ENCODE peak calls at places on chromosome 18, in six cellular contexts. T, C, E, V, F and Q are unnamed samples.

GRCh38 chr18:35111086-35111485 is 69.9 kb downstream of the MAPRE2 start:
- DNase-seq in V (no peak), T (no peak), C (no peak), E (no peak), F (no peak), Q (no peak)

GRCh38 chr18:75124967-75125358 is 84.0 kb downstream of the PTGR3 start:
- DNase-seq in V (no peak), E (no peak), T (no peak), F (no peak), C (no peak), Q (no peak)

GRCh38 chr18:23077493-23078256 is 57.6 kb upstream of the CABLES1 start:
- DNase-seq in C (peak), T (no peak), F (no peak), V (no peak), E (no peak), Q (no peak)

GRCh38 chr18:8526316-8526715 is 82.9 kb upstream of the RAB12 start:
- DNase-seq in C (no peak), F (no peak), V (no peak), E (no peak), T (no peak), Q (no peak)

GRCh38 chr18:77066689-77067088 is 65.9 kb downstream of the MBP start:
- DNase-seq in E (no peak), V (no peak), F (no peak), C (no peak), T (no peak), Q (no peak)

GRCh38 chr18:53817976-53818950 is 406.2 kb downstream of the MBD2 start:
- DNase-seq in E (no peak), T (no peak), C (no peak), F (no peak), V (no peak), Q (no peak)

GRCh38 chr18:54269924-54270844 is 867 bp downstream of the POLI start:
- DNase-seq in E (peak), T (peak), C (peak), V (peak), F (no peak), Q (no peak)

GRCh38 chr18:48441405-48441881 is 32.3 kb upstream of the ZBTB7C start:
- DNase-seq in T (no peak), V (peak), E (no peak), C (no peak), F (peak), Q (no peak)

GRCh38 chr18:79411614-79412526 is 16.1 kb downstream of the NFATC1 start:
- DNase-seq in T (no peak), E (no peak), F (no peak), V (no peak), C (no peak), Q (no peak)

GRCh38 chr18:23825978-23826405 is 136.7 kb downstream of the LAMA3 start:
- DNase-seq in C (no peak), E (no peak), T (peak), F (peak), V (peak), Q (no peak)

GRCh38 chr18:7678801-7679200 is 111.7 kb downstream of the PTPRM start:
- DNase-seq in F (no peak), C (no peak), E (no peak), T (no peak), V (no peak), Q (no peak)

GRCh38 chr18:7876354-7876753 is 309.2 kb downstream of the PTPRM start:
- DNase-seq in T (no peak), C (no peak), F (no peak), V (no peak), E (no peak), Q (no peak)

GRCh38 chr18:36297419-36298112 is at the start of gene FHOD3:
- DNase-seq in C (peak), E (peak), T (peak), F (peak), V (peak), Q (peak)

GRCh38 chr18:22302152-22302551 is 115.6 kb downstream of the CTAGE1 start:
- DNase-seq in F (no peak), V (no peak), T (no peak), E (no peak), C (no peak), Q (no peak)

GRCh38 chr18:56532176-56532840 is 106.1 kb downstream of the TXNL1 start:
- DNase-seq in E (no peak), F (no peak), T (peak), C (no peak), V (no peak), Q (no peak)

GRCh38 chr18:78782951-78783563 is 196.6 kb upstream of the SALL3 start:
- DNase-seq in V (no peak), F (no peak), E (no peak), C (no peak), T (no peak), Q (no peak)

GRCh38 chr18:77208969-77209368 is 40.7 kb upstream of the GALR1 start:
- DNase-seq in C (peak), T (peak), F (peak), V (peak), E (no peak), Q (peak)

GRCh38 chr18:76459687-76460350 is 35.2 kb downstream of the ZNF516 start:
- DNase-seq in T (peak), E (no peak), F (no peak), V (peak), C (peak), Q (peak)

GRCh38 chr18:67199993-67200617 is 316.4 kb downstream of the DSEL start:
- DNase-seq in F (no peak), E (peak), V (no peak), C (no peak), T (peak), Q (peak)

GRCh38 chr18:23838801-23839366 is 149.6 kb downstream of the LAMA3 start:
- DNase-seq in E (no peak), F (no peak), V (no peak), C (no peak), T (peak), Q (peak)

GRCh38 chr18:46220116-46220515 is 115.9 kb downstream of the HAUS1 start:
- DNase-seq in T (peak), F (no peak), E (no peak), C (no peak), V (no peak), Q (peak)

GRCh38 chr18:5303636-5304035 is 8.1 kb upstream of the ZBTB14 start:
- DNase-seq in V (no peak), E (no peak), F (no peak), T (no peak), C (no peak), Q (no peak)

GRCh38 chr18:59662008-59662701 is 35.1 kb downstream of the CCBE1 start:
- DNase-seq in F (no peak), T (peak), V (no peak), E (no peak), C (peak), Q (peak)

GRCh38 chr18:76432970-76433767 is 61.9 kb downstream of the ZNF516 start:
- DNase-seq in C (no peak), V (peak), F (no peak), T (no peak), E (no peak), Q (no peak)

GRCh38 chr18:45621068-45621511 is 5.8 kb downstream of the SLC14A2 start:
- DNase-seq in E (peak), V (peak), F (peak), T (no peak), C (peak), Q (peak)

GRCh38 chr18:55462652-55463051 is 125.3 kb downstream of the TCF4 start:
- DNase-seq in E (no peak), C (no peak), V (no peak), T (no peak), F (no peak), Q (no peak)

GRCh38 chr18:28767781-28768211 is 590.9 kb upstream of the CDH2 start:
- DNase-seq in V (no peak), T (peak), F (no peak), E (no peak), C (no peak), Q (peak)

GRCh38 chr18:78549971-78550370 is 429.6 kb upstream of the SALL3 start:
- DNase-seq in C (no peak), V (no peak), T (no peak), F (no peak), E (no peak), Q (no peak)

GRCh38 chr18:1047406-1047805 is 142.7 kb downstream of the ADCYAP1 start:
- DNase-seq in V (no peak), E (no peak), C (no peak), T (peak), F (no peak), Q (no peak)

GRCh38 chr18:50987261-50987660 is 19.4 kb downstream of the ELAC1 start:
- DNase-seq in T (no peak), F (no peak), E (no peak), V (no peak), C (no peak), Q (no peak)

GRCh38 chr18:26454616-26455015 is 93.7 kb downstream of the KCTD1 start:
- DNase-seq in V (no peak), E (no peak), F (no peak), C (no peak), T (no peak), Q (no peak)

GRCh38 chr18:48844271-48844670 is 106.5 kb downstream of the SMAD7 start:
- DNase-seq in T (no peak), V (no peak), F (no peak), C (no peak), E (no peak), Q (no peak)

GRCh38 chr18:45255142-45255890 is 360.0 kb upstream of the SLC14A2 start:
- DNase-seq in E (peak), F (no peak), T (peak), V (no peak), C (peak), Q (peak)

GRCh38 chr18:39424261-39424660 is 1858.7 kb upstream of the CELF4 start:
- DNase-seq in V (no peak), C (no peak), E (no peak), F (no peak), T (no peak), Q (no peak)

GRCh38 chr18:27717816-27718215 is 459.1 kb downstream of the CDH2 start:
- DNase-seq in F (no peak), C (no peak), V (no peak), E (no peak), T (peak), Q (no peak)

GRCh38 chr18:55018602-55019001 is 59.3 kb upstream of the CCDC68 start:
- DNase-seq in C (no peak), V (no peak), T (peak), E (no peak), F (no peak), Q (peak)

GRCh38 chr18:65352183-65352582 is 398.6 kb upstream of the CDH7 start:
- DNase-seq in T (no peak), F (no peak), C (no peak), E (no peak), V (no peak), Q (no peak)

GRCh38 chr18:77205769-77206168 is 43.9 kb upstream of the GALR1 start:
- DNase-seq in E (no peak), C (no peak), V (no peak), F (no peak), T (no peak), Q (no peak)

GRCh38 chr18:12990977-12991838 is at the start of gene CEP192:
- DNase-seq in E (peak), V (peak), F (peak), T (peak), C (peak), Q (peak)
- TF ChIP-seq CTCF in E (peak), V (no peak), F (no peak), T (no peak), C (no peak), Q (no peak)

GRCh38 chr18:9658111-9658641 is 43.8 kb upstream of the PPP4R1 start:
- DNase-seq in E (no peak), F (no peak), C (peak), T (no peak), V (no peak), Q (peak)

GRCh38 chr18:9648431-9649163 is 34.2 kb upstream of the PPP4R1 start:
- DNase-seq in C (no peak), E (no peak), F (no peak), V (no peak), T (no peak), Q (peak)

GRCh38 chr18:9647496-9648323 is 33.4 kb upstream of the PPP4R1 start:
- DNase-seq in F (no peak), E (no peak), T (no peak), C (peak), V (no peak), Q (no peak)

GRCh38 chr18:9649164-9649540 is 34.8 kb upstream of the PPP4R1 start:
- DNase-seq in V (no peak), E (no peak), F (no peak), T (peak), C (no peak), Q (no peak)

GRCh38 chr18:9653390-9653789 is 39.0 kb upstream of the PPP4R1 start:
- DNase-seq in E (no peak), F (peak), T (no peak), V (peak), C (peak), Q (no peak)
- H3K27ac ChIP-seq in E (no peak), F (peak), T (no peak), V (no peak), C (peak), Q (peak)

GRCh38 chr18:2380101-2380500 is 191.2 kb downstream of the METTL4 start:
- DNase-seq in T (no peak), V (no peak), F (no peak), E (no peak), C (no peak), Q (no peak)
- TF ChIP-seq CTCF in T (no peak), V (no peak), F (no peak), E (no peak), C (no peak), Q (no peak)

GRCh38 chr18:73690222-73690621 is 457.4 kb downstream of the FBXO15 start:
- DNase-seq in C (no peak), E (peak), V (no peak), T (no peak), F (no peak), Q (no peak)
- H3K27ac ChIP-seq in C (no peak), E (no peak), V (no peak), T (peak), F (no peak), Q (no peak)

GRCh38 chr18:68735498-68736343 is 20.8 kb upstream of the TMX3 start:
- DNase-seq in T (peak), F (no peak), C (peak), V (no peak), E (peak), Q (peak)
- TF ChIP-seq CTCF in T (peak), F (peak), C (peak), V (peak), E (peak), Q (peak)